ENCODE peak calls at places on chromosomes 16 and 17, in six cellular contexts. S is effector CD4-positive, alpha-beta T cell; L is HCEC 1CT; G is stimulated activated CD4-positive, alpha-beta T cell treated with anti-CD3 and anti-CD28 coated beads, Interleukin-12 subunit alpha, Interleukin-12 subunit beta, amount 100 ng/mL, for 4 hours; M is epithelial cell of prostate; X is cardiac septum. F is an unnamed sample.

GRCh38 chr16:31423241-31423640 is 4.9 kb downstream of the COX6A2 start:
- DNase-seq in M (no peak), G (no peak), S (no peak), L (no peak), X (no peak), F (no peak)

GRCh38 chr17:9363440-9364350 is 211.9 kb downstream of the STX8 start:
- DNase-seq in M (peak), L (peak), X (no peak), S (no peak), G (no peak), F (peak)

GRCh38 chr17:74214642-74215331 is 1.4 kb downstream of the TTYH2 start:
- DNase-seq in X (no peak), S (no peak), L (no peak), M (no peak), G (no peak), F (no peak)

GRCh38 chr16:1428511-1428910 is 2.4 kb upstream of the PERCC1 start:
- DNase-seq in G (peak), M (no peak), S (no peak), X (no peak), L (no peak), F (peak)

GRCh38 chr16:1201444-1201843 is 23.6 kb downstream of the TPSG1 start:
- DNase-seq in X (no peak), S (no peak), L (no peak), M (no peak), G (no peak), F (no peak)

GRCh38 chr16:57392694-57393093 is 11.9 kb upstream of the CCL17 start:
- DNase-seq in L (no peak), G (no peak), M (peak), S (no peak), X (no peak), F (no peak)

GRCh38 chr16:59913666-59914065 is 1179.5 kb upstream of the GOT2 start:
- DNase-seq in S (no peak), L (no peak), M (no peak), X (no peak), G (no peak), F (no peak)

GRCh38 chr16:28210979-28211505 is 723 bp downstream of the XPO6 start:
- DNase-seq in M (no peak), S (peak), X (peak), G (peak), L (peak), F (peak)

GRCh38 chr17:7029659-7030058 is 6.2 kb upstream of the SLC16A13 start:
- DNase-seq in M (no peak), L (no peak), S (no peak), X (no peak), G (no peak), F (peak)

GRCh38 chr17:80981062-80981902 is 10.4 kb upstream of the CHMP6 start:
- DNase-seq in L (no peak), S (peak), G (peak), M (no peak), X (no peak), F (peak)

GRCh38 chr16:57185446-57185944 is 344 bp downstream of the PSME3IP1 start:
- DNase-seq in M (no peak), G (no peak), X (peak), S (peak), L (peak), F (peak)

GRCh38 chr17:31696184-31696602 is 162.9 kb downstream of the COPRS start:
- DNase-seq in S (no peak), M (no peak), L (peak), G (no peak), X (peak), F (no peak)

GRCh38 chr17:39462644-39463375 is 1.5 kb downstream of the CDK12 start:
- DNase-seq in X (no peak), S (no peak), G (no peak), M (no peak), L (no peak), F (peak)

GRCh38 chr16:58035356-58036170 is 10.0 kb downstream of the MMP15 start:
- DNase-seq in M (no peak), L (no peak), S (no peak), G (no peak), X (no peak), F (no peak)

GRCh38 chr16:67967956-67968439 is 439 bp downstream of the SLC12A4 start:
- DNase-seq in G (peak), L (peak), X (no peak), M (no peak), S (peak), F (peak)

GRCh38 chr17:8965394-8966168 is at the start of gene PIK3R5:
- DNase-seq in X (peak), G (peak), S (peak), M (no peak), L (no peak), F (peak)

GRCh38 chr17:48162946-48163506 is 55.5 kb downstream of the SNX11 start:
- DNase-seq in G (no peak), S (no peak), M (no peak), L (no peak), X (no peak), F (no peak)

GRCh38 chr17:50661795-50662391 is 27.2 kb downstream of the ABCC3 start:
- DNase-seq in X (no peak), S (no peak), M (peak), G (peak), L (peak), F (peak)

GRCh38 chr16:23434380-23434779 is 18.6 kb downstream of the COG7 start:
- DNase-seq in S (no peak), M (no peak), G (no peak), X (no peak), L (peak), F (peak)

GRCh38 chr16:14194706-14195105 is 123.6 kb downstream of the MRTFB start:
- DNase-seq in G (no peak), S (no peak), L (no peak), X (no peak), M (no peak), F (peak)

GRCh38 chr16:15897834-15898254 is 9.4 kb upstream of the CEP20 start:
- DNase-seq in S (no peak), X (no peak), L (peak), G (peak), M (no peak), F (peak)

GRCh38 chr16:11675561-11676511 is 7.6 kb downstream of the SNN start:
- DNase-seq in M (no peak), X (no peak), G (no peak), L (no peak), S (no peak), F (peak)

GRCh38 chr16:30010817-30011504 is at the start of gene DOC2A:
- DNase-seq in X (no peak), M (no peak), G (peak), S (no peak), L (no peak), F (peak)

GRCh38 chr16:48247311-48247710 is at the start of gene ABCC11:
- DNase-seq in M (no peak), G (no peak), L (no peak), X (no peak), S (no peak), F (no peak)

GRCh38 chr17:30379303-30380105 is 777 bp downstream of the CPD start:
- DNase-seq in X (peak), S (no peak), G (peak), L (no peak), M (no peak), F (peak)

GRCh38 chr17:4721203-4722135 is 9.8 kb upstream of the MED11 start:
- DNase-seq in S (no peak), G (no peak), M (no peak), L (no peak), X (no peak), F (no peak)

GRCh38 chr17:83185023-83186002 is 105.9 kb downstream of the METRNL start:
- DNase-seq in M (no peak), G (no peak), S (no peak), X (peak), L (no peak), F (peak)

GRCh38 chr16:86245351-86245750 is 265.0 kb upstream of the FOXF1 start:
- DNase-seq in X (no peak), G (no peak), S (no peak), L (no peak), M (no peak), F (no peak)

GRCh38 chr17:82272495-82273326 is 789 bp downstream of the CSNK1D start:
- DNase-seq in L (no peak), X (peak), M (no peak), G (peak), S (no peak), F (peak)

GRCh38 chr17:40110026-40110425 is 9.6 kb upstream of the NR1D1 start:
- DNase-seq in G (no peak), S (no peak), M (no peak), X (no peak), L (no peak), F (no peak)

GRCh38 chr17:28325221-28325620 is 6.2 kb downstream of the TMEM97 start:
- DNase-seq in S (no peak), M (no peak), X (no peak), L (no peak), G (no peak), F (no peak)

GRCh38 chr16:78183886-78184553 is 84.6 kb downstream of the WWOX start:
- DNase-seq in G (no peak), S (no peak), X (no peak), M (no peak), L (no peak), F (no peak)

GRCh38 chr17:82121660-82122629 is 23.9 kb upstream of the FASN start:
- DNase-seq in M (no peak), L (no peak), S (no peak), X (no peak), G (no peak), F (no peak)

GRCh38 chr17:39632153-39632941 is 4.6 kb upstream of the STARD3 start:
- DNase-seq in M (no peak), G (no peak), L (no peak), X (no peak), S (no peak), F (no peak)

GRCh38 chr17:79627766-79628690 is 17.2 kb upstream of the RBFOX3 start:
- DNase-seq in S (no peak), G (no peak), X (peak), M (no peak), L (no peak), F (no peak)

GRCh38 chr17:20852541-20853370 is 190.1 kb downstream of the USP22 start:
- DNase-seq in S (no peak), L (no peak), G (no peak), M (no peak), X (no peak), F (peak)

GRCh38 chr17:78952706-78953105 is 27.0 kb downstream of the LGALS3BP start:
- DNase-seq in L (no peak), M (no peak), X (no peak), S (no peak), G (no peak), F (no peak)

GRCh38 chr16:56382901-56383355 is 42.4 kb downstream of the AMFR start:
- DNase-seq in G (no peak), S (no peak), M (peak), X (no peak), L (peak), F (no peak)

GRCh38 chr17:41258406-41258805 is 3.2 kb downstream of the KRTAP9-9 start:
- DNase-seq in G (no peak), M (no peak), X (no peak), L (no peak), S (no peak), F (no peak)

F was measured in activated naive CD4-positive, alpha-beta T cell treated with anti-CD3 and anti-CD28 coated beads for 36 hours.